ENCODE peak calls at places on chromosome 15, in six cellular contexts. Y is K562, O is endothelial cell of umbilical vein, Z is A549, J is HCT116, B is GM12878. X is an unnamed sample.

GRCh38 chr15:44193651-44194396 is 1.2 kb downstream of the FRMD5 start:
- DNase-seq in O (peak), B (no peak), Y (no peak), J (no peak), Z (no peak), X (no peak)

GRCh38 chr15:56798639-56799038 is 65.3 kb upstream of the ZNF280D start:
- DNase-seq in O (no peak), J (no peak), Y (no peak), Z (no peak), B (peak), X (no peak)

GRCh38 chr15:95843241-95843851 is 487.2 kb upstream of the NR2F2 start:
- DNase-seq in B (no peak), Y (no peak), J (no peak), O (no peak), Z (no peak), X (no peak)

GRCh38 chr15:31457631-31458526 is 131.2 kb downstream of the KLF13 start:
- DNase-seq in O (no peak), B (no peak), J (no peak), Z (peak), Y (no peak), X (no peak)

GRCh38 chr15:65790692-65791334 is 1.3 kb downstream of the DENND4A start:
- DNase-seq in O (peak), Z (peak), J (no peak), Y (no peak), B (no peak), X (peak)

GRCh38 chr15:34794590-34795206 is 651 bp downstream of the ACTC1 start:
- DNase-seq in J (no peak), B (no peak), Y (no peak), O (no peak), Z (no peak), X (no peak)

GRCh38 chr15:27028836-27029482 is 58.0 kb downstream of the GABRG3 start:
- DNase-seq in Z (no peak), B (no peak), J (no peak), O (no peak), Y (no peak), X (no peak)

GRCh38 chr15:68224546-68225250 is 4.8 kb downstream of the CLN6 start:
- DNase-seq in Z (no peak), J (no peak), B (peak), Y (peak), O (no peak), X (peak)

GRCh38 chr15:63503739-63504246 is 600 bp upstream of the USP3 start:
- DNase-seq in J (peak), Z (peak), O (peak), Y (peak), B (no peak), X (peak)

GRCh38 chr15:48112242-48112641 is 8.5 kb upstream of the SLC24A5 start:
- DNase-seq in Y (no peak), J (peak), B (no peak), Z (peak), O (peak), X (peak)

GRCh38 chr15:58165661-58166060 is 27.5 kb downstream of the AQP9 start:
- DNase-seq in B (no peak), O (peak), Z (no peak), Y (no peak), J (no peak), X (no peak)

GRCh38 chr15:74863239-74864056 is 9.7 kb downstream of the SCAMP2 start:
- DNase-seq in Y (no peak), O (no peak), B (no peak), J (no peak), Z (no peak), X (no peak)

GRCh38 chr15:73796266-73796939 is 43.3 kb upstream of the INSYN1 start:
- DNase-seq in J (no peak), O (no peak), B (no peak), Z (no peak), Y (no peak), X (no peak)

GRCh38 chr15:78079296-78080087 is 2.0 kb upstream of the TBC1D2B start:
- DNase-seq in J (no peak), Y (no peak), Z (no peak), B (no peak), O (no peak), X (no peak)

GRCh38 chr15:82168296-82168695 is 94.2 kb downstream of the EFL1 start:
- DNase-seq in O (no peak), B (no peak), Y (no peak), J (no peak), Z (no peak), X (no peak)

GRCh38 chr15:97961067-97961954 is 808 bp downstream of the ARRDC4 start:
- DNase-seq in B (no peak), Y (peak), J (peak), Z (no peak), O (no peak), X (peak)

GRCh38 chr15:87907676-87908446 is 348.7 kb downstream of the NTRK3 start:
- DNase-seq in O (no peak), Z (no peak), Y (no peak), B (no peak), J (no peak), X (no peak)

GRCh38 chr15:92917606-92918407 is 17.7 kb downstream of the CHD2 start:
- DNase-seq in O (peak), Y (peak), Z (peak), B (peak), J (peak), X (peak)

GRCh38 chr15:33458421-33458820 is 147.7 kb downstream of the RYR3 start:
- DNase-seq in Y (no peak), B (no peak), J (no peak), O (no peak), Z (no peak), X (no peak)

GRCh38 chr15:25224396-25224795 is 214.4 kb downstream of the UBE3A start:
- DNase-seq in Z (no peak), Y (no peak), O (no peak), J (no peak), B (no peak), X (no peak)

GRCh38 chr15:100547961-100548360 is 19.2 kb upstream of the CERS3 start:
- DNase-seq in O (no peak), B (no peak), Y (no peak), J (no peak), Z (no peak), X (no peak)

GRCh38 chr15:85690546-85691226 is 104.0 kb downstream of the KLHL25 start:
- DNase-seq in B (peak), Z (no peak), J (no peak), Y (no peak), O (peak), X (peak)
- H3K4me3 ChIP-seq in B (peak), Z (no peak), J (no peak), Y (no peak), O (no peak), X (peak)

DNA sequence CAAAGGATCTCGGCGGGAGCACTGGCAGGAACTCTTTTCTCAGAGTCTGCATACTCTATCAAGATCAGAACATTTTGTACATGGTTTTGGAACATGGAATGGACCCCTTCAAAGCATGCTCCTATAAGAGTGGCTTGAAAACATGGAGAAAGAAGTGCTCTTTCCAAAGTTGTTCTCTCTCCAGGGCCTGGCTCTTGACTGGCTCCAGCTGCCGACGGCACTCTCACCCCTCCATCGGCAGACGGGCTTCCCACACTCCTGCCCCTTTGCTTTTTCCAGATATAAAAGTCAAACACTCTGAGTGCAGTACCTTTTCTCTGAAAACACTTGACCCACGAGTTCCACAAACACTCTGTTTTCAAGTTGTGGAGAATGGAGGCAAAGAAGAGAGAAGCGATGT is 72.5 kb upstream of the ONECUT1 start:
- DNase-seq in O (no peak), Y (no peak), B (no peak), J (no peak), Z (no peak), X (no peak)
- TF ChIP-seq MAX in O (no peak), Y (no peak), B (no peak), J (no peak), Z (no peak), X (no peak)

DNA sequence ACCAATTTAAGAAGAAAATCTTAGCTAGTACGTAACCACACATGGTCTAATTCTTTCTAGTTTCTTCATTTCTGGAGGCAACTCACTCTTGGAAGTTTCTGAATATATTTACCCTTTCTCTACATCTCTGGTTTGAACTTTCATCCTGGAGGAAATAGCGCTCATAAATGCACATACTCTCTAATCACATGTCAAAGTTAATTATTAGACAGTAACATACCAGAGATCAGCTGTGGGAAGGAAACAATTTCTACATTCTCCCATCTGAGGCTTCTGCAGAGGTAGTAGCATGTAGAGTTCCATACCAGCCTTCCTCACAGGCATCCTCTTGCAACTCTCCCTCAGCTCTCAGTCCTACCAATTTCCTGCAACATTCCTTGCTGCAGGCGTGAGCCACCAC is 132.5 kb downstream of the RBPMS2 start:
- DNase-seq in J (no peak), Y (no peak), B (no peak), Z (no peak), O (no peak), X (no peak)
- TF ChIP-seq POLR2A in J (no peak), Y (no peak), B (no peak), Z (no peak), O (no peak), X (no peak)

DNA sequence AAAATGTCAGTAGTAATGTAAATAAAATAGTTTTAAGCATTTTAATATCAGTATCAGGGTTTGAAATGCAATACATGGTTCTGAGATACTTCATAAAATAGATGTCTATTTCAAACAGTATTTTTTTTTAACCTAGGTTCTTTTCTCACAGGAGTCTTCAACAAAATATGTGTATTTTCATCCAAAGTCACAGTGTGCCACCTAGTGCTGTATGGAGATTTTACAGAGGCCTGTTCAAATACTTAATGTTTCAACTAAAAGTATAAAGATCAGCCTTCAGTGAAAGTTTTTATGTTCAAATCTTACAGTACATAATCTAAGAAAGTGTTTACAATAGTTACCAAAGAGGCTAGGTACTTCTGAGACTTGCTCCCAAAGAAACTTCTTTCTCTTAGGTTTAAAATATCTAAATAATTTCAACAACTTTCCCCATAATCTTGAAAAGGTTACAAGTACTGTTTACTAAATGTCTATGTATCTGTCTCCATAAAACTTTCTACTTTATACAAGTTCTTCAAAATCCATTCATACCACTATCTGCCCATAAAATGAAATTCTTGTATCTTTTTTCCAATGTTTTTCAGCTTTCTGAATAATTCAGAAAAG is 38.3 kb downstream of the SCAPER start:
- DNase-seq in Y (peak), J (peak), B (no peak), Z (peak), O (peak), X (peak)
- H3K4me3 ChIP-seq in Y (no peak), J (no peak), B (no peak), Z (no peak), O (no peak), X (no peak)

GRCh38 chr15:29072444-29072843 is 186.7 kb downstream of the APBA2 start:
- DNase-seq in O (no peak), B (no peak), J (no peak), Z (no peak), Y (no peak), X (no peak)

GRCh38 chr15:29071907-29072273 is 186.1 kb downstream of the APBA2 start:
- DNase-seq in Y (no peak), O (no peak), B (no peak), Z (no peak), J (no peak), X (no peak)

GRCh38 chr15:29071193-29071906 is 185.6 kb downstream of the APBA2 start:
- DNase-seq in B (no peak), O (no peak), J (no peak), Z (no peak), Y (no peak), X (no peak)

GRCh38 chr15:29067949-29068348 is 182.2 kb downstream of the APBA2 start:
- DNase-seq in O (no peak), B (no peak), Y (peak), J (no peak), Z (no peak), X (no peak)

DNA sequence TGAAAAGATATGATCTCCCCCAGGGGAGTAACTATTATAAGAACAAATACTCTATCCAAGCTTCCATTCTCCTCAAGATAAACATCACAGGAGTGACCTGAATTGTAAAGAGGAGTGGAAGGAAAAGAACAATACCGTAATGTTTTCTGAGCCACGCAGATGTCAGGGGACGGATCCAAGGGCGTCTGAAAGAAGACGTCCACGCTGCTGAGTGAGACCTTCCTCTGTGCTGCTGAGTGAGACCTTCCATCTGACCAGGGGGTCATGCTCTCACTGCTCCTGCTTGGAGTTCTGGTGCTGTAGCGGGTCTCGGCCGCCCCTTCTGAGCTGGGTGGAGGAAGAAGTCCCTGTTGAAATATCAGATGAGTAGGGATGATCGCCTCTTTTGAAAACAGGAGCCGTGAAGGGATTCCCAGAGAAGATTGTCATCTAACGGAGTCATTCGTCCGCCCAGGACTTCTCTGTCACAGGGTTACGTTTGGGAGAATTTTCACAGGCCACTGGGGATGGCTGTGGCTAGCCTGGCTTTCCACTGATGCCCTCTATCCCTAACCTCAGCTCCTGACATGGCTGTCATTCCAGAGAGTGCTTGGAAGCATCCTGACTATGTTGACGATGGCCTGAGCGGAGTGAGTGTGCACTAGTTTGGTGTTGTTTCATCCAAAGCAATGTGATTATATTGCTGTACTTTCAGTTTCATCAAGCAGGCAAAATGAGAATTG is 184.9 kb downstream of the APBA2 start:
- DNase-seq in Z (no peak), J (no peak), B (no peak), O (no peak), Y (no peak), X (no peak)
- TF ChIP-seq MAX in Z (no peak), J (no peak), B (no peak), O (no peak), Y (no peak), X (no peak)

X was measured in NB4.